ENCODE peak calls at places on chromosomes 12 and 14, in six cellular contexts. W is hypothalamus, R is adipocyte, Q is left colon, F is GM23248, T is right cardiac atrium. K is an unnamed sample.

GRCh38 chr14:104602315-104602932 is 2.1 kb downstream of the TMEM179 start:
- DNase-seq in W (no peak), R (no peak), Q (no peak), F (no peak), T (no peak), K (no peak)

GRCh38 chr12:66594688-66595087 is 84.2 kb downstream of the GRIP1 start:
- DNase-seq in W (no peak), R (no peak), Q (no peak), F (no peak), T (no peak), K (peak; percentile 42)

GRCh38 chr14:98385851-98386250 is 886.1 kb downstream of the BCL11B start:
- DNase-seq in W (no peak), R (no peak), Q (no peak), F (no peak), T (no peak), K (no peak)

GRCh38 chr12:128052341-128052740 is 214.6 kb upstream of the TMEM132C start:
- DNase-seq in W (no peak), R (peak; percentile 41), Q (no peak), F (no peak), T (no peak), K (no peak)

GRCh38 chr14:68779761-68780323 is 13.0 kb downstream of the ZFP36L1 start:
- DNase-seq in W (no peak), R (peak; percentile 84), Q (peak; percentile 38), F (peak; percentile 97), T (no peak), K (no peak)

GRCh38 chr12:31021181-31021580 is 52.5 kb upstream of the DDX11 start:
- DNase-seq in W (no peak), R (no peak), Q (no peak), F (no peak), T (no peak), K (no peak)

GRCh38 chr14:75549169-75549568 is 26.9 kb downstream of the BATF start:
- DNase-seq in W (no peak), R (no peak), Q (no peak), F (no peak), T (no peak), K (no peak)

GRCh38 chr14:60647081-60647836 is 2.0 kb downstream of the SIX1 start:
- DNase-seq in W (no peak), R (peak; percentile 77), Q (peak; percentile 37), F (peak; percentile 91), T (no peak), K (peak; percentile 51)

GRCh38 chr12:94832780-94833760 is 170.4 kb downstream of the NDUFA12 start:
- DNase-seq in W (no peak), R (peak; percentile 75), Q (no peak), F (peak; percentile 51), T (no peak), K (no peak)

K was measured in bronchial epithelial cell.